ENCODE peak calls at places on chromosomes 1 and 21, in four cellular contexts. P is IMR-90, V is H9, O is H1. B is an unnamed sample.
A peak's percentile ranks its signal among the peaks of the same experiment; 100 is the strongest.

GRCh38 chr21:38170283-38170682 is 86.5 kb upstream of the KCNJ15 start:
- DNase-seq in P (peak; percentile 12), V (peak; percentile 65), O (peak; percentile 53), B (peak; percentile 85)

GRCh38 chr1:31434101-31434871 is 21.3 kb downstream of the SERINC2 start:
- DNase-seq in P (no peak), V (peak; percentile 31), O (no peak), B (no peak)

GRCh38 chr21:44512496-44513388 is 27.3 kb downstream of the KRTAP10-1 start:
- DNase-seq in P (no peak), V (no peak), O (no peak), B (no peak)

GRCh38 chr21:46425061-46425460 is 33.6 kb upstream of the DIP2A start:
- DNase-seq in P (no peak), V (no peak), O (no peak), B (no peak)

GRCh38 chr1:38872401-38873026 is 634 bp downstream of the MYCBP start:
- DNase-seq in P (peak; percentile 31), V (no peak), O (no peak), B (peak; percentile 19)

GRCh38 chr1:178864326-178864725 is 6.6 kb downstream of the ANGPTL1 start:
- DNase-seq in P (peak; percentile 10), V (no peak), O (no peak), B (no peak)

GRCh38 chr1:73701816-73702215 is 496.2 kb downstream of the LRRIQ3 start:
- DNase-seq in P (no peak), V (no peak), O (no peak), B (no peak)

GRCh38 chr1:912740-913301 is 10.9 kb upstream of the SAMD11 start:
- DNase-seq in P (no peak), V (peak; percentile 68), O (peak; percentile 63), B (peak; percentile 54)

GRCh38 chr1:175267716-175268416 is 75.3 kb upstream of the KIAA0040 start:
- DNase-seq in P (no peak), V (no peak), O (no peak), B (peak; percentile 18)

GRCh38 chr1:222865718-222866117 is 50.9 kb downstream of the DISP1 start:
- DNase-seq in P (no peak), V (no peak), O (no peak), B (peak; percentile 32)

GRCh38 chr1:185027252-185027882 is 18.0 kb upstream of the RNF2 start:
- DNase-seq in P (no peak), V (no peak), O (no peak), B (no peak)

GRCh38 chr1:1004780-1005697 is 5.1 kb upstream of the HES4 start:
- DNase-seq in P (peak; percentile 66), V (peak; percentile 50), O (no peak), B (peak; percentile 76)

GRCh38 chr1:182003953-182004586 is 57.4 kb downstream of the ZNF648 start:
- DNase-seq in P (no peak), V (peak; percentile 52), O (no peak), B (peak; percentile 39)

GRCh38 chr21:36852293-36852692 is 114.2 kb downstream of the HLCS start:
- DNase-seq in P (no peak), V (no peak), O (no peak), B (peak; percentile 79)

GRCh38 chr1:152013664-152014237 is 20.1 kb upstream of the S100A10 start:
- DNase-seq in P (peak; percentile 56), V (peak; percentile 83), O (peak; percentile 72), B (peak; percentile 87)

GRCh38 chr1:170698711-170699275 is 34.9 kb downstream of the PRRX1 start:
- DNase-seq in P (peak; percentile 57), V (no peak), O (no peak), B (peak; percentile 4)

GRCh38 chr1:61477301-61477700 is 247.6 kb downstream of the TM2D1 start:
- DNase-seq in P (no peak), V (peak; percentile 35), O (no peak), B (peak; percentile 26)

GRCh38 chr21:16775056-16775455 is 737.8 kb upstream of the CXADR start:
- DNase-seq in P (no peak), V (peak; percentile 27), O (no peak), B (peak; percentile 14)

GRCh38 chr1:85611856-85612255 is 31.3 kb downstream of the CCN1 start:
- DNase-seq in P (peak; percentile 100), V (no peak), O (no peak), B (peak; percentile 74)

GRCh38 chr1:111127923-111128643 is 11.8 kb downstream of the DRAM2 start:
- DNase-seq in P (no peak), V (no peak), O (no peak), B (no peak)

GRCh38 chr1:199302554-199302953 is 663.7 kb downstream of the PTPRC start:
- DNase-seq in P (peak; percentile 19), V (no peak), O (no peak), B (no peak)

GRCh38 chr1:234271243-234271606 is 102.0 kb upstream of the COA6 start:
- DNase-seq in P (no peak), V (no peak), O (no peak), B (no peak)

GRCh38 chr1:60078182-60078581 is 4.6 kb upstream of the C1orf87 start:
- DNase-seq in P (no peak), V (no peak), O (no peak), B (no peak)

GRCh38 chr1:233759665-233760064 is 144.8 kb upstream of the SLC35F3 start:
- DNase-seq in P (no peak), V (no peak), O (no peak), B (no peak)

GRCh38 chr1:170863600-170863999 is 71.7 kb upstream of the MROH9 start:
- DNase-seq in P (no peak), V (no peak), O (no peak), B (no peak)

GRCh38 chr1:153796786-153797659 is 21.8 kb downstream of the SLC27A3 start:
- DNase-seq in P (peak; percentile 61), V (peak; percentile 84), O (peak; percentile 94), B (peak; percentile 82)

GRCh38 chr1:26472330-26472900 is at the start of gene HMGN2:
- DNase-seq in P (peak; percentile 78), V (peak; percentile 88), O (peak; percentile 92), B (peak; percentile 96)

GRCh38 chr21:33993286-33994231 is 78.0 kb upstream of the ATP5PO start:
- DNase-seq in P (no peak), V (no peak), O (no peak), B (no peak)

GRCh38 chr1:33342041-33342723 is 21.3 kb upstream of the A3GALT2 start:
- DNase-seq in P (peak; percentile 99), V (peak; percentile 67), O (peak; percentile 48), B (peak; percentile 69)

DNA sequence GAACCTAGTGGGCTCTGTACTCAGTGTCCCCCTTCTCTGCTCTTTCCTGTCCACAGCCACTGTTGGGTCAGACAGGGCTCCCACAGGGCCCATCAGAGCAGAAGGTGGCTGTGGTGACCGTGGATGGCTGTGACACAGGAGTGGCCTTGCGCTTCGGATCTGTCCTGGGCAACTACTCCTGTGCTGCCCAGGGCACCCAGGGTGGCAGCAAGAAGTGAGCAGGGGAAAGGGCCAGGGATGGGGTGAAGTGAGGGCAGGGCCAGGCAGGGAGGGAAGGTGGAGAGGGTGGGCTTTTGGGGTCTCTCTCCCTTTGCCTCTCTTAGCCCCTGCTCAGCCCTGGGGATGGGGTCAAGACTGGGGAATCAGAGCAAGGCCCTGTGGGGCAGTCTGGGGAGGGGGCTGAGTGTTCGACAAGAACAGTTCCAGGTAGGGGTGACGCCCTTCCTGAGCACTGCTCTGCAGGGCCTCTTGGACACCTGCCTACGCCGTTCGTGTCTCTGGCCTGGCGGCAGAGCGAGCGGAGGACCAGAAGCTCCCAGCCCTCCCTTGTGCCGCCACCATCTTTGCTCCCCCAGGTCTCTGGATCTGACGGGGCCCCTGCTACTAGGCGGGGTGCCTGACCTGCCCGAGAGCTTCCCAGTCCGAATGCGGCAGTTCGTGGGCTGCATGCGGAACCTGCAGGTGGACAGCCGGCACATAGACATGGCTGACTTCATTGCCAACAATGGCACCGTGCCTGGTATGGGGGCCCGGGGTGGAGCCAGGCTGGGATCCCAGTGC is 13.1 kb downstream of the CELSR2 start:
- DNase-seq in P (no peak), V (no peak), O (no peak), B (no peak)
- H3K27me3 ChIP-seq in P (no peaks in the 10 kb centered on the region), V (no peaks in the 10 kb centered on the region), O (no peaks in the 10 kb centered on the region), B (no peaks in the 10 kb centered on the region)

GRCh38 chr21:8992731-8993174 is 1528.6 kb upstream of the TPTE start:
- DNase-seq in P (no peak), V (peak; percentile 34), O (no peak), B (no peak)
- H4K5ac ChIP-seq in P (no peak overlapping the region), V (no peak overlapping the region), O (no peak overlapping the region), B (no peak overlapping the region)

DNA sequence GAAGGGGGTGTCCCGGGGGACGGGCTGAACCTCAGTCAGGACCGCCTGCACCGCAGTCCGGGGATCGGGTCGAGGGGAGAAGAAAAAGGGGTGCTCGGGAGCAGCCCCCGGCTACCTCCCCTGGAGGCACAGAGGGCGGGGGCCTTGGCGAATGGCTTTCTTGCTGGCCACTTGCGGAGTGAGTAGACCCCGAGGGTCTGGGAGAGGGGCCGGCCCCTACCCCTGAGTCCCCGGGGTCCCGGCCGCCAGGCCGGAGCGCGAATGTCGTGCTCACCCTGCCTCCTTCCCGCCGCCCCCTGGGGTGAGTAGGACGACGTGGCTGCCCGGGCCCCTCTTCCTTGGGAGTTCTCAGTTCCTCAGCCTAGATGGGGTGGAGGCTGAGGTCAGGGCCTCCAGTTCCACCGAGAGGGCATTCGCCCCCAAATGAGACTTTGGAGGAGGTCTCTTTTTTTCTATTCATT is 113.0 kb downstream of the OSBPL9 start:
- DNase-seq in P (peak; percentile 6), V (no peak), O (no peak), B (no peak)
- H2BK5ac ChIP-seq in P (no peak overlapping the region), V (no peak overlapping the region), O (peak overlapping the region; percentile 41), B (no peak overlapping the region)

GRCh38 chr1:109470245-109470644 is 3.9 kb downstream of the SYPL2 start:
- DNase-seq in P (no peak), V (no peak), O (no peak), B (no peak)

GRCh38 chr1:109468903-109469302 is 2.6 kb downstream of the SYPL2 start:
- DNase-seq in P (no peak), V (no peak), O (peak; percentile 4), B (no peak)

GRCh38 chr1:109466440-109467300 is at the start of gene SYPL2:
- DNase-seq in P (peak; percentile 12), V (peak; percentile 81), O (peak; percentile 77), B (peak; percentile 42)

GRCh38 chr1:109466100-109466439 is 276 bp upstream of the SYPL2 start:
- DNase-seq in P (no peak), V (no peak), O (no peak), B (no peak)

DNA sequence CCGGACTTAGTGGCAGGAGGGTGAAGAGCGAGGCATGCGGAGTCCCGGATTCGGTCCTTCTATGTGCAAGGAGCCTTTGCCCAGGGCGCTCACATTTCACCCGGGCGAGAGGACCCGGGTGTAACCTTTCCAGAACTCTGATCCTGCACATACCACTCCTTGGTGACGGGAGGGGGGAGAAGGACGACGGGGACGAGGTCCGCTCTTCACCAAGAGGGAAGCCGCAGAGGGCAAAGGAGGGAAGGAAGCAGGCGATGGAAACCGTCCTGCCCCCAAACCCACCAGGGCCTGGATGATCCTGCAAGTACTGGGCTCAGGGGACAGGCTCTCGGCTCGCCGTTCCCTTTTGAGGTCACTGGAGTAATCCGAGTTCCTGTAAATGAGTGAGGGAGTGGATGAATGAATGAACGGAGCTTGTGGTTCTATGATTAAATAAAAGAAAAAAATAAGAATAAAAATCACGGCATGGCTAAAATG is 993 bp downstream of the SYPL2 start:
- DNase-seq in P (no peak), V (peak; percentile 49), O (peak; percentile 64), B (no peak)
- H3K27me3 ChIP-seq in P (peaks cover 67% of the 10 kb centered on the region), V (peaks cover 14% of the 10 kb centered on the region), O (peaks cover 52% of the 10 kb centered on the region), B (peaks cover 23% of the 10 kb centered on the region)